ENCODE peak calls at places on chromosomes 11 and 22, in eight cellular contexts. B is kidney, P is left ventricle myocardium inferior, T is coronary artery, W is fibroblast of pulmonary artery, L is thoracic aorta, I is heart left ventricle, S is brain microvascular endothelial cell. C is an unnamed sample.

GRCh38 chr11:36292311-36292722 is 3.1 kb upstream of the COMMD9 start:
- DNase-seq in B (no peak), P (no peak), T (no peak), W (peak), L (no peak), I (no peak), S (no peak), C (no peak)

GRCh38 chr22:45155050-45155840 is 8.5 kb upstream of the NUP50 start:
- DNase-seq in B (no peak), P (no peak), T (no peak), W (peak), L (no peak), I (no peak), S (no peak), C (no peak)

GRCh38 chr22:46163498-46163897 is 13.2 kb downstream of the PPARA start:
- DNase-seq in B (no peak), P (no peak), T (no peak), W (no peak), L (no peak), I (no peak), S (no peak), C (no peak)

GRCh38 chr11:47179655-47179991 is 2.9 kb upstream of the ARFGAP2 start:
- DNase-seq in B (no peak), P (no peak), T (no peak), W (peak), L (no peak), I (no peak), S (peak), C (no peak)

GRCh38 chr22:32800158-32800557 is 1.3 kb upstream of the TIMP3 start:
- DNase-seq in B (no peak), P (peak), T (no peak), W (no peak), L (no peak), I (no peak), S (no peak), C (no peak)

GRCh38 chr11:129283141-129283540 is 91.0 kb upstream of the ARHGAP32 start:
- DNase-seq in B (no peak), P (no peak), T (no peak), W (no peak), L (no peak), I (no peak), S (no peak), C (no peak)

GRCh38 chr11:2271327-2272240 is 1.2 kb upstream of the ASCL2 start:
- DNase-seq in B (peak), P (no peak), T (peak), W (no peak), L (no peak), I (no peak), S (no peak), C (no peak)

GRCh38 chr11:18775492-18776292 is 15.9 kb downstream of the PTPN5 start:
- DNase-seq in B (peak), P (peak), T (no peak), W (peak), L (no peak), I (peak), S (peak), C (peak)

GRCh38 chr11:96102664-96103068 is 178.8 kb upstream of the MTMR2 start:
- DNase-seq in B (no peak), P (no peak), T (no peak), W (peak), L (no peak), I (no peak), S (peak), C (no peak)

GRCh38 chr11:57778318-57779037 is 16.9 kb downstream of the CTNND1 start:
- DNase-seq in B (peak), P (peak), T (peak), W (peak), L (peak), I (peak), S (peak), C (peak)

GRCh38 chr11:63877658-63878241 is 38.8 kb downstream of the MARK2 start:
- DNase-seq in B (peak), P (no peak), T (no peak), W (no peak), L (no peak), I (no peak), S (no peak), C (no peak)

GRCh38 chr22:30335236-30335635 is 8.5 kb upstream of the TBC1D10A start:
- DNase-seq in B (no peak), P (no peak), T (no peak), W (no peak), L (no peak), I (no peak), S (no peak), C (no peak)

GRCh38 chr11:69297225-69297925 is 3.4 kb downstream of the MYEOV start:
- DNase-seq in B (peak), P (peak), T (peak), W (peak), L (peak), I (peak), S (peak), C (peak)

GRCh38 chr11:69296890-69297224 is 2.9 kb downstream of the MYEOV start:
- DNase-seq in B (no peak), P (peak), T (no peak), W (no peak), L (no peak), I (peak), S (no peak), C (no peak)

GRCh38 chr11:69295079-69295994 is 1.4 kb downstream of the MYEOV start:
- DNase-seq in B (no peak), P (no peak), T (no peak), W (no peak), L (no peak), I (no peak), S (no peak), C (peak)

GRCh38 chr11:69294621-69295078 is 695 bp downstream of the MYEOV start:
- DNase-seq in B (no peak), P (no peak), T (no peak), W (no peak), L (no peak), I (no peak), S (no peak), C (peak)

DNA sequence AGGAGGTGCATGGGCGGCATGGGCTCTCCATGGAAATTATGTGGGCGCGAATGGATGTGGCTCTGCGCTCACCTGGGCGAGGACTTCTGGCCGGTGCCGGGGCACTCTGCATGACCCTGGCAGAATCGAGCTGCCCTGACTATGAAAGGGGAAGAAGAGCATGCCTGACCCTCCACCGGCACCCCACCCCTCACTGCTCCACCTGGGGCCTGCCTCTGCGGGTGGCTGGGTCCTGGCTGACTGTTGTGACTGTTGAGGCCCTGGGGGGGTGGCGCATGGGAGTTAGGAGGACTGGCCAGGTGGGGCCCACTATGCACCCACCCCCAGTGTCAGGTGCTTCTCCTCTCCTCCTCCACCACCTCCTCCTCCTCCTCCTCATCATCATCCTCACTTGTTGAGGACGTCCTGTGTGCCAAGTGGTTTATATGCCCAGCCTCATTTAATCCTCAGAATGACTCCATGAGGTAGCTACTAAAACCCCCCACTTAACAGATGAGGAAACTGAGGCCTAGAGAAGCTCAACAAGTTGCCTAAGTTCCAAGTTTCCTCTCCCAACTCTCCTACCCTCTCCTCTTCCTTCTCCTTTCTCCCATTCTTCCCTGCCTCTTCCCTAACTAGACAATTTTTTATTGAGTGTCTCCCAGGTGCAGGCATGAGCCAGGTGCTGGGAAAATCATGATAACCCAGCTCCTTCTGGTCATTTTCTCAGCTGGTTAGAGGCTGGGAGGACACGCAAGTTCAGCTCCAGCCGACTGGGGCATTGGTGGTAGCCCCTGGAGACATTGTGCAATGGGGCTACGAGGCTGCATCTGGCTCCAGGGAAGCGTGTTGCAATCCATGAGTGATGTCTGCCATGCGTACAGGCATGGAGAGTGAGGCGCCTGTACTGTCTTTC is 2.3 kb downstream of the MYEOV start:
- DNase-seq in B (peak), P (peak), T (no peak), W (peak), L (no peak), I (no peak), S (peak), C (peak)
- H3K4me3 ChIP-seq in B (peak), P (peak), T (peak), W (no peak), L (peak), I (no peak), S (no peak), C (no peak)

DNA sequence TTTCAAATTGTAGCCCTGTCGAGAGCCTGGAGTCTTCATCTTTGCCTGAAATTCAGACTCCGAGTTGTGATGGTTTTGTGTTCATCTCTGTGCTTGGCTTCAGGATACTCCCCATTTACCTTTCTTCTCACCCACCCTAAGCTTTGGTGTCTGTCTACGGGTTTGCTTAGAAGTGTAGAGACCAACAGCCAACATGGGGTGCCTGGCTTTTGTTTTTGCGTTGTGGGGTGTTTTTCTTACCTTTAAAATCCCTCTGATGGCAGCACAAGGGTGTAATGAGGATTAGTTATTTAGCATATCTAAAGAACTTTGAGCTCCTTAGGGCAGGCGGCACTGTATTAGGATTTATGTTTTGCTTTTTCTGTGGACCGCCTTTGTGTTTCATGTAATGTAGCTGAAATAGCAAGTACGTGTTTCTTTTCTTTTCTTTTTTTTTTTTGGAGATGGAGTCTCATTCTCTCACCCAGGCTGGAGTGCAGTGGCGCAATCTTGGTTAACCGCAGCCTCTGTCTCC is 8.8 kb downstream of the AP2A2 start:
- DNase-seq in B (no peak), P (no peak), T (no peak), W (no peak), L (no peak), I (no peak), S (no peak), C (no peak)
- TF ChIP-seq CTCF in B (no peak), P (no peak), T (no peak), W (no peak), L (no peak), I (no peak), S (no peak), C (no peak)

GRCh38 chr11:74139151-74139918 is 31.5 kb downstream of the C2CD3 start:
- DNase-seq in B (no peak), P (no peak), T (no peak), W (no peak), L (no peak), I (no peak), S (no peak), C (no peak)
- H3K4me3 ChIP-seq in B (no peak), P (no peak), T (no peak), W (no peak), L (no peak), I (no peak), S (no peak), C (no peak)

GRCh38 chr11:56543739-56544138 is 682 bp upstream of the OR5M11 start:
- DNase-seq in B (no peak), P (no peak), T (no peak), W (no peak), L (no peak), I (no peak), S (no peak), C (no peak)
- TF ChIP-seq CTCF in B (no peak), P (no peak), T (no peak), W (no peak), L (no peak), I (no peak), S (no peak), C (no peak)

GRCh38 chr22:37484115-37485005 is 1.8 kb downstream of the MFNG start:
- DNase-seq in B (peak), P (peak), T (no peak), W (no peak), L (no peak), I (peak), S (no peak), C (peak)
- H3K4me3 ChIP-seq in B (peak), P (peak), T (peak), W (no peak), L (peak), I (peak), S (no peak), C (peak)

GRCh38 chr22:49046546-49047305 is 780.9 kb downstream of the BRD1 start:
- DNase-seq in B (no peak), P (no peak), T (no peak), W (no peak), L (no peak), I (no peak), S (peak), C (no peak)
- TF ChIP-seq CTCF in B (peak), P (peak), T (no peak), W (no peak), L (peak), I (peak), S (peak), C (peak)